ENCODE peak calls at places on chromosomes 7 and 10, in nine cellular contexts. K, S, Z, N, M, W, X, G and R are unnamed samples.

GRCh38 chr7:26193432-26194206 is 6.9 kb downstream of the HNRNPA2B1 start:
- DNase-seq in K (no peak), S (no peak), Z (no peak), N (no peak), M (no peak), W (no peak), X (no peak), G (no peak), R (no peak)

GRCh38 chr7:155444746-155445145 is 13.2 kb upstream of the EN2 start:
- DNase-seq in K (no peak), S (no peak), Z (no peak), N (no peak), M (no peak), W (no peak), X (no peak), G (no peak), R (no peak)

GRCh38 chr7:32154797-32155196 is 84.6 kb upstream of the PDE1C start:
- DNase-seq in K (no peak), S (no peak), Z (no peak), N (no peak), M (no peak), W (no peak), X (peak), G (no peak), R (no peak)

GRCh38 chr7:158141806-158142518 is 445.7 kb downstream of the PTPRN2 start:
- DNase-seq in K (no peak), S (no peak), Z (no peak), N (no peak), M (no peak), W (no peak), X (no peak), G (no peak), R (no peak)

GRCh38 chr7:84100866-84101265 is 93.7 kb downstream of the SEMA3A start:
- DNase-seq in K (no peak), S (no peak), Z (no peak), N (no peak), M (peak), W (no peak), X (no peak), G (peak), R (no peak)

GRCh38 chr10:7260412-7260900 is 150.4 kb downstream of the SFMBT2 start:
- DNase-seq in K (peak), S (no peak), Z (peak), N (peak), M (peak), W (peak), X (peak), G (peak), R (peak)

GRCh38 chr7:2172311-2173183 is 60.2 kb downstream of the MAD1L1 start:
- DNase-seq in K (peak), S (no peak), Z (no peak), N (peak), M (peak), W (no peak), X (no peak), G (no peak), R (no peak)

GRCh38 chr10:29804025-29804852 is 169.5 kb upstream of the SVIL start:
- DNase-seq in K (peak), S (peak), Z (no peak), N (peak), M (no peak), W (peak), X (peak), G (no peak), R (no peak)

GRCh38 chr7:129828989-129829676 is 123.6 kb downstream of the UBE2H start:
- DNase-seq in K (no peak), S (no peak), Z (peak), N (no peak), M (no peak), W (no peak), X (no peak), G (peak), R (no peak)

GRCh38 chr10:117271427-117271826 is 30.5 kb downstream of the SLC18A2 start:
- DNase-seq in K (no peak), S (no peak), Z (no peak), N (no peak), M (no peak), W (no peak), X (no peak), G (no peak), R (no peak)

GRCh38 chr7:97555845-97556431 is 175.9 kb upstream of the TAC1 start:
- DNase-seq in K (no peak), S (no peak), Z (no peak), N (no peak), M (no peak), W (no peak), X (no peak), G (peak), R (no peak)

GRCh38 chr7:100547872-100548271 is 8.9 kb downstream of the AGFG2 start:
- DNase-seq in K (no peak), S (no peak), Z (peak), N (peak), M (peak), W (no peak), X (no peak), G (no peak), R (no peak)

GRCh38 chr7:75727881-75728592 is 10.7 kb downstream of the HIP1 start:
- DNase-seq in K (peak), S (no peak), Z (no peak), N (peak), M (no peak), W (no peak), X (peak), G (peak), R (no peak)

GRCh38 chr7:22319424-22320403 is 37.2 kb downstream of the RAPGEF5 start:
- DNase-seq in K (no peak), S (no peak), Z (no peak), N (no peak), M (no peak), W (no peak), X (no peak), G (no peak), R (no peak)

GRCh38 chr10:58064714-58065528 is 202.8 kb downstream of the IPMK start:
- DNase-seq in K (no peak), S (peak), Z (peak), N (no peak), M (peak), W (no peak), X (no peak), G (peak), R (no peak)

GRCh38 chr10:22570733-22571430 is 143.5 kb downstream of the PIP4K2A start:
- DNase-seq in K (no peak), S (no peak), Z (no peak), N (no peak), M (no peak), W (no peak), X (no peak), G (no peak), R (peak)

GRCh38 chr10:80493482-80494021 is 39.4 kb downstream of the TSPAN14 start:
- DNase-seq in K (no peak), S (no peak), Z (peak), N (no peak), M (no peak), W (no peak), X (no peak), G (no peak), R (no peak)

GRCh38 chr10:45470098-45471012 is 96.3 kb downstream of the ALOX5 start:
- DNase-seq in K (peak), S (no peak), Z (peak), N (no peak), M (peak), W (no peak), X (no peak), G (peak), R (peak)

GRCh38 chr10:75137533-75138438 is 26.3 kb downstream of the SAMD8 start:
- DNase-seq in K (no peak), S (peak), Z (peak), N (no peak), M (peak), W (no peak), X (no peak), G (no peak), R (no peak)

GRCh38 chr10:67697646-67698245 is 1.8 kb upstream of the CTNNA3 start:
- DNase-seq in K (no peak), S (peak), Z (peak), N (no peak), M (peak), W (no peak), X (no peak), G (peak), R (no peak)

GRCh38 chr10:86300399-86300925 is 66.1 kb downstream of the GRID1 start:
- DNase-seq in K (no peak), S (no peak), Z (no peak), N (no peak), M (no peak), W (peak), X (no peak), G (no peak), R (no peak)

GRCh38 chr7:11707606-11708193 is 124.3 kb downstream of the THSD7A start:
- DNase-seq in K (no peak), S (no peak), Z (no peak), N (no peak), M (no peak), W (no peak), X (no peak), G (no peak), R (no peak)

GRCh38 chr7:35339811-35340210 is 85.9 kb upstream of the TBX20 start:
- DNase-seq in K (no peak), S (no peak), Z (peak), N (no peak), M (no peak), W (no peak), X (no peak), G (no peak), R (peak)

GRCh38 chr10:6062101-6062771 is at the start of gene IL2RA:
- DNase-seq in K (peak), S (no peak), Z (no peak), N (no peak), M (no peak), W (peak), X (no peak), G (no peak), R (no peak)
- TF ChIP-seq POLR2AphosphoS5 in K (peak), S (no peak), Z (no peak), N (no peak), M (no peak), W (no peak), X (no peak), G (no peak), R (no peak)

GRCh38 chr10:105758209-105758998 is 1117.3 kb downstream of the SORCS3 start:
- DNase-seq in K (no peak), S (no peak), Z (no peak), N (no peak), M (no peak), W (no peak), X (no peak), G (no peak), R (no peak)
- H3K4me3 ChIP-seq in K (no peak), S (no peak), Z (no peak), N (no peak), M (no peak), W (no peak), X (no peak), G (no peak), R (no peak)

GRCh38 chr7:29806793-29807178 is 478 bp downstream of the WIPF3 start:
- DNase-seq in K (peak), S (no peak), Z (no peak), N (no peak), M (peak), W (no peak), X (no peak), G (peak), R (peak)

GRCh38 chr7:29805031-29805430 is 1.3 kb upstream of the WIPF3 start:
- DNase-seq in K (no peak), S (no peak), Z (no peak), N (no peak), M (no peak), W (no peak), X (no peak), G (no peak), R (peak)

GRCh38 chr7:29806131-29806792 is at the start of gene WIPF3:
- DNase-seq in K (peak), S (no peak), Z (peak), N (no peak), M (peak), W (no peak), X (no peak), G (peak), R (peak)

GRCh38 chr7:29808075-29808786 is 1.9 kb downstream of the WIPF3 start:
- DNase-seq in K (no peak), S (no peak), Z (no peak), N (no peak), M (no peak), W (no peak), X (no peak), G (no peak), R (peak)

GRCh38 chr7:29807179-29807841 is 1.0 kb downstream of the WIPF3 start:
- DNase-seq in K (peak), S (no peak), Z (no peak), N (no peak), M (peak), W (no peak), X (no peak), G (peak), R (peak)
- TF ChIP-seq POLR2AphosphoS5 in K (no peak), S (no peak), Z (no peak), N (no peak), M (no peak), W (no peak), X (no peak), G (no peak), R (no peak)

DNA sequence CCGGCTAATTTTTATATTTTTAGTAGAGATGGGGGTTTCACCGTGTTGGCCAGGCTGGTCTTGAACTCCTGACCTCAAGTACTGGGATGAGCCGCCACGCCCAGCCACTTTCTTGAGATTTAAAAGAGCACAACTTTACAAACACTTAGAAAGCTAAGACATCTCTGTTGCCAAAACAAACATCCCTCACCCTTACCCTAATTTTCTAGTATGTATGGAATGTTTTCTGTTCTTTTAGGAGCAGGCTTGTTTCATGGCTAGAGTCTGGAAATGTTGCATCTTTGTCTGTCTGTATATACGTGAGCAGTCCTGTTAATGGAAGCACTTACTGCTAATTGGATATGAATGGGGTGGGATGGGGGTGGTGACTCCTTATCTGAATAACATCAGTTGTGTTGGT is 2.9 kb downstream of the OLAH start:
- DNase-seq in K (no peak), S (no peak), Z (no peak), N (no peak), M (no peak), W (no peak), X (no peak), G (no peak), R (no peak)
- H3K4me3 ChIP-seq in K (no peak), S (no peak), Z (no peak), N (no peak), M (no peak), W (no peak), X (no peak), G (no peak), R (no peak)

GRCh38 chr10:120979435-120980315 is 128.5 kb downstream of the WDR11 start:
- DNase-seq in K (peak), S (no peak), Z (no peak), N (peak), M (peak), W (no peak), X (peak), G (peak), R (no peak)
- TF ChIP-seq POLR2AphosphoS5 in K (peak), S (no peak), Z (no peak), N (peak), M (no peak), W (no peak), X (no peak), G (no peak), R (no peak)